ENCODE peak calls at places on chromosomes 4 and X, in five cellular contexts. J, W, G, L and D are unnamed samples.

GRCh38 chr4:152536545-152537182 is 772 bp upstream of the FBXW7 start:
- DNase-seq in J (no peak), W (peak; percentile 42), G (peak; percentile 23), L (no peak), D (no peak)

GRCh38 chr4:113114884-113115283 is 65.4 kb downstream of the ANK2 start:
- DNase-seq in J (no peak), W (no peak), G (no peak), L (no peak), D (no peak)

GRCh38 chrX:139020793-139021192 is 309.3 kb upstream of the FGF13 start:
- DNase-seq in J (peak; percentile 1), W (no peak), G (no peak), L (no peak), D (no peak)

GRCh38 chrX:139120760-139121159 is 409.2 kb upstream of the FGF13 start:
- DNase-seq in J (no peak), W (no peak), G (no peak), L (no peak), D (no peak)

GRCh38 chr4:14254252-14254651 is 626.7 kb upstream of the BOD1L1 start:
- DNase-seq in J (no peak), W (peak; percentile 40), G (peak; percentile 2), L (no peak), D (no peak)

GRCh38 chr4:184811484-184812180 is 14.1 kb downstream of the ACSL1 start:
- DNase-seq in J (peak; percentile 76), W (no peak), G (no peak), L (no peak), D (no peak)

GRCh38 chr4:85747871-85748491 is 273.0 kb downstream of the ARHGAP24 start:
- DNase-seq in J (peak; percentile 37), W (peak; percentile 77), G (peak; percentile 7), L (no peak), D (peak; percentile 65)

GRCh38 chr4:165096776-165097175 is 15.9 kb downstream of the TMEM192 start:
- DNase-seq in J (no peak), W (peak; percentile 6), G (peak; percentile 6), L (no peak), D (no peak)

GRCh38 chrX:150692837-150693781 is at the start of gene MTMR1:
- DNase-seq in J (no peak), W (no peak), G (peak; percentile 33), L (no peak), D (no peak)

GRCh38 chrX:100447563-100448397 is 37.7 kb upstream of the PCDH19 start:
- DNase-seq in J (no peak), W (peak; percentile 40), G (peak; percentile 63), L (peak; percentile 61), D (no peak)

GRCh38 chr4:161188578-161188977 is 975.2 kb downstream of the FSTL5 start:
- DNase-seq in J (no peak), W (no peak), G (no peak), L (no peak), D (no peak)

GRCh38 chrX:45771560-45772340 is 571.1 kb upstream of the DIPK2B start:
- DNase-seq in J (no peak), W (peak; percentile 56), G (no peak), L (no peak), D (no peak)

DNA sequence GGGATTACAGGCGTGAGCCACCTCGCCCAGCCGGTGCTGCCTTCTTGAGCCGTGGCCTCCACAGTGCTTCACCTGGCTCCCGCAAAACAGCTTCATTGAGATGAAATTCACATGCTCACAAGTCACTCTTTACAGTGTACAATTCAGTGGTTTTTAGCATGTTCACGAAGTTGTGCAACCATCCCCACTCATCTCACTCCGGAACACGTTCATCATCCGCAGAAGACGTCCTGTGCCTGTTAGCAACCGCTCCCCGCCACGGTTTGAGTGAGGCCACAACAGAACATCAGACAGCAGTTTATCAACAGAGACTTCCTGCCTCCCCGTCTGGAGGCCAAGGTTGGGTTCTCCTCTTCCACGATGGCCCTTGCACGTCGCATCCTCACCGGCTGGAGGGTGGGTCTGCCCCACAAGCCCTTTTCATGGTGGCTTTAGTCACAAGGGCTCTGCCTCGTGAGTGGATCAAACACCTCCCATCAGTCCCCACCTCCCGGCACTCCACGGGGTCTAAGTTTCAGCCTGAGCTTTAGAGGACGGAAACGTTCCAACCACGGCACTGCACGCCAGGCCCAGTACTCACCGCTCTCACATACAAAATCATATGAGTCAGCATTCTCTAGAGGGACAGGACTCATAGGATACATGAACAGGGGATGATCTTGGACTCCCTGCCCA is 29.6 kb upstream of the SPON2 start:
- DNase-seq in J (peak; percentile 85), W (peak; percentile 38), G (no peak), L (peak; percentile 81), D (peak; percentile 75)
- H3K4me3 ChIP-seq in J (no peak overlapping the region), W (no peak overlapping the region), G (no peak overlapping the region), L (peak overlapping the region; percentile 27), D (no peak overlapping the region)

GRCh38 chr4:19304028-19304427 is 947.7 kb upstream of the SLIT2 start:
- DNase-seq in J (no peak), W (no peak), G (no peak), L (no peak), D (no peak)

DNA sequence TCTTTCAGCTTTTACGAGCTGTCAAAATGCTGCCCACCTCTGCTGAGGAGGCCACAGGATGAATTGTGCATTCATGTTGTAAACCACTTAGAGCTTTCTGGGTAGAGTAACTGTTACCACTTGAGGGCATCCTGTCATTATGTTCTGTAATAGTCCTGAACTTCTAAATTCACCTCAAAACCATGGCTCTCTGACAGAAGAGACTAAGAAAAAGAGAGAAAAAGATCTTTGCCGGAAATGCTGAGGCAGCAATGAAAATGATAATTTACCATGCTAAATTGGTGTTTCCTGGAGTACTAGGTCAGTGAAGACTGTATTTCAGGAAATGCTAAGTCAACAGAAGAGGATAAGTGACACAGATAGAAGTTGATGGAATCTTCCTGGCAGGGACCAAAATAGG is 942.3 kb upstream of the SLIT2 start:
- DNase-seq in J (no peak), W (peak; percentile 49), G (no peak), L (no peak), D (no peak)
- TF ChIP-seq CTCF in J (no peak), W (peak; percentile 41), G (no peak), L (no peak), D (no peak)

DNA sequence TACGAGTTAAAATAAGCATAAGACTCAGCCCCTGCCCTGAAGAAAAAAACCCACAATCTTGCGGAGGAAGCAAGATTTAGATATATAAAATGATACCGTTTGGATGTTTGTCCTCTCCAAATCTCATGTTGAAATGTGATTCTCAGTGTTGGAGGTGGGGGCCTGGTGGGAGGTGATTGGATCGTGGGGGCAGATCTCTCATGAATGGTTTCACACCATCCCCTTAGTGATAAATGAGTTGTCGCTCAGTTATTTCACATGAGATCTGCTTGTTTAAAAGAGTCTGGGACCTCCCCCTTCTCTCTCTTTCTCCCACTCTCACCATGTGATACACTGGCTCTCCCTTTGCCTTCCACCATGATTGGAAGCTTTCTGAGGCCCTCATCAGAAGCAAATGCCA is 28.6 kb downstream of the EFHC2 start:
- DNase-seq in J (no peak), W (no peak), G (no peak), L (no peak), D (no peak)
- H3K4me3 ChIP-seq in J (no peak overlapping the region), W (no peak overlapping the region), G (no peak overlapping the region), L (no peak overlapping the region), D (no peak overlapping the region)

GRCh38 chr4:141642068-141642467 is 5.7 kb downstream of the IL15 start:
- DNase-seq in J (no peak), W (no peak), G (no peak), L (no peak), D (no peak)
- TF ChIP-seq CTCF in J (no peak), W (no peak), G (no peak), L (no peak), D (no peak)

DNA sequence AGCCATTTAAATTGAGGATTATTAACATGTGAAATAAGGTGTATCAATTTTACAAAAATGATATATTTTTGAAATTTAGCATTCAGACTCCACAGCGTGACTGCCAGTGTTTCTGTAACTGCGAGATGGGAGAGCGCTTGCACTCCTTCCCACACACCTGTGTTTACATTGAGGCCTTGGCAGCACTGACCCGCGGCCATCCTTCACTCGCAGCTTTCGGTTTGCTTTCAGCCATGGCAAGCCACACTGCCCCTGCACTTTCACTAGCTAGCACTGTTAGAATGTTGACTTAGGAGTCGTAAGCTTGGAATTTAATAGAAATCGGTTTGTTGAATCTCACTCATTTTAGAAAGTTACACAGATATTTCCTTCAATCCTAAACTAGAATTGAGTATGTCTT is 136.2 kb downstream of the CFAP299 start:
- DNase-seq in J (no peak), W (no peak), G (no peak), L (no peak), D (no peak)
- H3K4me3 ChIP-seq in J (no peak overlapping the region), W (peak overlapping the region; percentile 38), G (no peak overlapping the region), L (no peak overlapping the region), D (no peak overlapping the region)

DNA sequence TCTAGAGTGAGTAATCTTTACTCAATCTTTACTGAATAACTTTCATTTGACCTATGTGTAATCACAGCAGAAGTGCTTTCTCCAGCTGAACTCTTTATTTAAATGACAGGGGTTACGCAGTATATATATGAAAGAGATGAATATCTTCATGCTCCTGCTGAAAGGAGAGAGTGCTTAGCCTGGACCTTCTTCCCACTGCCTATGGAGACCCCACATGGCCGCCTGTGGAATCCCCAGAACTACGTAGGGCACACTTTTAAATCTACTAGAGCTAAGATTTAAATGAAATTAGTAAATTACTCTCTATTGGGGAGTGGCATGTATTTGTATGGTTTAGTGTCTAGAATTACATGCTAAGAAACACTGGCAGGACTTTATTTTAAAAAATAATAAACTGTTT is 391.2 kb downstream of the ANKRD50 start:
- DNase-seq in J (no peak), W (no peak), G (no peak), L (no peak), D (no peak)
- TF ChIP-seq CTCF in J (no peak), W (peak; percentile 49), G (no peak), L (no peak), D (no peak)

GRCh38 chr4:151324449-151325319 is 721 bp downstream of the SH3D19 start:
- DNase-seq in J (no peak), W (peak; percentile 46), G (peak; percentile 52), L (peak; percentile 71), D (no peak)

GRCh38 chr4:151324124-151324448 is 1.3 kb downstream of the SH3D19 start:
- DNase-seq in J (no peak), W (no peak), G (no peak), L (no peak), D (no peak)

GRCh38 chr4:151322565-151322964 is 2.8 kb downstream of the SH3D19 start:
- DNase-seq in J (no peak), W (no peak), G (no peak), L (no peak), D (no peak)

GRCh38 chr4:151329217-151330007 is 4.0 kb upstream of the SH3D19 start:
- DNase-seq in J (no peak), W (no peak), G (no peak), L (no peak), D (no peak)

DNA sequence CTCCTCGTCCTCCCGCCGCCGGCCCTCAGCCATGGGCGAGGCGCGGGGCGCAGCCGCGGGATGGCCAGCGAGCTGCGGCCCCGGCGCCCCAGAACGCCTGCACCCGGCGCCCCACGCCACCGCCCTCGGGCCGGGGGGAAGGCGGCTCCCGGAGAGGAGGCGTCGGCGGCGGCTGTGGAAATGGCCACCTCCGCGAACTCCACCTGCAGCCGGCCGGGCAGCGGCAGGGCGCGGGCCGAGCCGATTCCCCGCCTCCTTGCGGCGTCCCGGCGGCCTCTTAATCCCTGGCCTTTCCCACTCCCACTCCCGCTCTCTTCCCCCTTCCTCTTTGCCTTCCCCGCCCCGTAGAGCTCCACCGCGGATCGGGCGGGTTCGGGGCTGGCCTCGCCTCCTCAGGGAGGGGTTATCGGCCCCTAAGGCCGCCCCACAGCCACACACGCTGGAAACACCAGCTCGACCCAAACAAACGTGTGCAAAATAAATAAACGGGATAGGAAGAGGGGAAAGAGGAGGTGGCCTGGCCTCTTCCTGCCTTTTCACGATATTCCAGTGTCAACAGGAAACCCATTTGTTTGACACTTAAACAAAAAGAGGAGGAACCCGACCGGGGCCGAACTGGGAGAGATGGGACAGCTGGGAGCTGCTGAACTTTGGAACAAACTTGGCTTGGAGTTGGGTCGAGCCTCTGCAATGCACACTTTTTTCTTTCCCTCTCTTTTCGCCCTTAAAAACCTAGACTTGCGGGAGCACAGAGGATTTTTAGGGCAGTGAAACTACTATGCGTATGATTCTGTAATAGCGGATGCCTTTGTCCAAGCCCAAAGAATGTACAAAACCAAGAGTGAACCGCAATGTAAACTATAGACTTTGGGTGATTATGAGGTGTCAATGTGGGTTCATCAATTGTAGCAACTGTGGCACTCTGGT is at the start of gene SH3D19:
- DNase-seq in J (no peak), W (peak; percentile 13), G (peak; percentile 61), L (peak; percentile 85), D (no peak)
- H3K4me3 ChIP-seq in J (no peak within 1 kb of the TSS), W (peak within 1 kb of the TSS; percentile 71), G (peak within 1 kb of the TSS; percentile 76), L (peak within 1 kb of the TSS; percentile 94), D (no peak within 1 kb of the TSS)